ENCODE peak calls at places on chromosome 9, in ten cellular contexts. One of them, this sample, is unnamed.

GRCh38 chr9:93967020-93967803 is 12.1 kb upstream of the BARX1 start:
- DNase-seq in cortex of kidney: no peak
- DNase-seq in cardiac muscle cell: no peak
- DNase-seq in T-helper 1 cell: no peak
- DNase-seq in HT1080: no peak
- DNase-seq in COR-L47: no peak
- DNase-seq in anterior cingulate cortex: no peak
- DNase-seq in neural progenitor cell: no peak
- DNase-seq in HTR-8/SVneo: no peak
- DNase-seq in sciatic nerve: no peak
- DNase-seq in this sample: no peak

GRCh38 chr9:94817291-94818195 is 91.0 kb downstream of the AOPEP start:
- DNase-seq in cortex of kidney: no peak
- DNase-seq in cardiac muscle cell: no peak
- DNase-seq in T-helper 1 cell: no peak
- DNase-seq in HT1080: no peak
- DNase-seq in COR-L47: no peak
- DNase-seq in anterior cingulate cortex: no peak
- DNase-seq in neural progenitor cell: no peak
- DNase-seq in HTR-8/SVneo: no peak
- DNase-seq in sciatic nerve: no peak
- DNase-seq in this sample: no peak

GRCh38 chr9:84373975-84374374 is 33.4 kb upstream of the SLC28A3 start:
- DNase-seq in cortex of kidney: no peak
- DNase-seq in cardiac muscle cell: no peak
- DNase-seq in T-helper 1 cell: no peak
- DNase-seq in HT1080: no peak
- DNase-seq in COR-L47: no peak
- DNase-seq in anterior cingulate cortex: no peak
- DNase-seq in neural progenitor cell: no peak
- DNase-seq in HTR-8/SVneo: no peak
- DNase-seq in sciatic nerve: no peak
- DNase-seq in this sample: no peak

GRCh38 chr9:38138276-38138675 is 69.2 kb upstream of the SHB start:
- DNase-seq in cortex of kidney: no peak
- DNase-seq in cardiac muscle cell: no peak
- DNase-seq in T-helper 1 cell: no peak
- DNase-seq in HT1080: no peak
- DNase-seq in COR-L47: no peak
- DNase-seq in anterior cingulate cortex: no peak
- DNase-seq in neural progenitor cell: no peak
- DNase-seq in HTR-8/SVneo: no peak
- DNase-seq in sciatic nerve: no peak
- DNase-seq in this sample: no peak

GRCh38 chr9:38144421-38144820 is 75.4 kb upstream of the SHB start:
- DNase-seq in cortex of kidney: no peak
- DNase-seq in cardiac muscle cell: no peak
- DNase-seq in T-helper 1 cell: no peak
- DNase-seq in HT1080: peak; percentile 66
- DNase-seq in COR-L47: no peak
- DNase-seq in anterior cingulate cortex: no peak
- DNase-seq in neural progenitor cell: no peak
- DNase-seq in HTR-8/SVneo: peak; percentile 21
- DNase-seq in sciatic nerve: peak; percentile 5
- DNase-seq in this sample: no peak

GRCh38 chr9:136857166-136857565 is 5.0 kb downstream of the MAMDC4 start:
- DNase-seq in cortex of kidney: no peak
- DNase-seq in cardiac muscle cell: no peak
- DNase-seq in T-helper 1 cell: no peak
- DNase-seq in HT1080: no peak
- DNase-seq in COR-L47: no peak
- DNase-seq in anterior cingulate cortex: no peak
- DNase-seq in neural progenitor cell: no peak
- DNase-seq in HTR-8/SVneo: no peak
- DNase-seq in sciatic nerve: peak; percentile 55
- DNase-seq in this sample: no peak

GRCh38 chr9:89993678-89994630 is 389.1 kb downstream of the GADD45G start:
- DNase-seq in cortex of kidney: no peak
- DNase-seq in cardiac muscle cell: peak; percentile 25
- DNase-seq in T-helper 1 cell: no peak
- DNase-seq in HT1080: no peak
- DNase-seq in COR-L47: no peak
- DNase-seq in anterior cingulate cortex: no peak
- DNase-seq in neural progenitor cell: no peak
- DNase-seq in HTR-8/SVneo: no peak
- DNase-seq in sciatic nerve: peak; percentile 69
- DNase-seq in this sample: no peak

GRCh38 chr9:21574261-21574660 is 92.1 kb upstream of the IFNE start:
- DNase-seq in cortex of kidney: no peak
- DNase-seq in cardiac muscle cell: no peak
- DNase-seq in T-helper 1 cell: no peak
- DNase-seq in HT1080: no peak
- DNase-seq in COR-L47: no peak
- DNase-seq in anterior cingulate cortex: no peak
- DNase-seq in neural progenitor cell: no peak
- DNase-seq in HTR-8/SVneo: no peak
- DNase-seq in sciatic nerve: no peak
- DNase-seq in this sample: no peak

GRCh38 chr9:13033959-13034695 is 245.4 kb downstream of the MPDZ start:
- DNase-seq in cortex of kidney: no peak
- DNase-seq in cardiac muscle cell: peak; percentile 80
- DNase-seq in T-helper 1 cell: no peak
- DNase-seq in HT1080: peak; percentile 73
- DNase-seq in COR-L47: peak; percentile 78
- DNase-seq in anterior cingulate cortex: peak; percentile 21
- DNase-seq in neural progenitor cell: peak; percentile 83
- DNase-seq in HTR-8/SVneo: peak; percentile 38
- DNase-seq in sciatic nerve: peak; percentile 77
- DNase-seq in this sample: no peak

GRCh38 chr9:93642961-93643360 is 66.6 kb downstream of the PHF2 start:
- DNase-seq in cortex of kidney: no peak
- DNase-seq in cardiac muscle cell: no peak
- DNase-seq in T-helper 1 cell: no peak
- DNase-seq in HT1080: peak; percentile 25
- DNase-seq in COR-L47: no peak
- DNase-seq in anterior cingulate cortex: no peak
- DNase-seq in neural progenitor cell: no peak
- DNase-seq in HTR-8/SVneo: peak; percentile 28
- DNase-seq in sciatic nerve: no peak
- DNase-seq in this sample: no peak

GRCh38 chr9:112065781-112066606 is 109.1 kb downstream of the SUSD1 start:
- DNase-seq in cortex of kidney: no peak
- DNase-seq in cardiac muscle cell: peak; percentile 11
- DNase-seq in T-helper 1 cell: no peak
- DNase-seq in HT1080: no peak
- DNase-seq in COR-L47: no peak
- DNase-seq in anterior cingulate cortex: no peak
- DNase-seq in neural progenitor cell: no peak
- DNase-seq in HTR-8/SVneo: no peak
- DNase-seq in sciatic nerve: no peak
- DNase-seq in this sample: no peak

GRCh38 chr9:24986331-24986730 is 440.6 kb upstream of the IZUMO3 start:
- DNase-seq in cortex of kidney: no peak
- DNase-seq in cardiac muscle cell: peak; percentile 51
- DNase-seq in T-helper 1 cell: no peak
- DNase-seq in HT1080: no peak
- DNase-seq in COR-L47: no peak
- DNase-seq in anterior cingulate cortex: no peak
- DNase-seq in neural progenitor cell: peak; percentile 15
- DNase-seq in HTR-8/SVneo: no peak
- DNase-seq in sciatic nerve: no peak
- DNase-seq in this sample: no peak

GRCh38 chr9:78828521-78828920 is 531.6 kb downstream of the PSAT1 start:
- DNase-seq in cortex of kidney: no peak
- DNase-seq in cardiac muscle cell: no peak
- DNase-seq in T-helper 1 cell: no peak
- DNase-seq in HT1080: no peak
- DNase-seq in COR-L47: no peak
- DNase-seq in anterior cingulate cortex: no peak
- DNase-seq in neural progenitor cell: no peak
- DNase-seq in HTR-8/SVneo: no peak
- DNase-seq in sciatic nerve: no peak
- DNase-seq in this sample: no peak

GRCh38 chr9:27519466-27520465 is 4.3 kb upstream of the IFNK start:
- DNase-seq in cortex of kidney: no peak
- DNase-seq in cardiac muscle cell: no peak
- DNase-seq in T-helper 1 cell: no peak
- DNase-seq in HT1080: peak; percentile 42
- DNase-seq in COR-L47: no peak
- DNase-seq in anterior cingulate cortex: no peak
- DNase-seq in neural progenitor cell: no peak
- DNase-seq in HTR-8/SVneo: no peak
- DNase-seq in sciatic nerve: no peak
- DNase-seq in this sample: no peak

GRCh38 chr9:34675048-34675714 is 12.7 kb upstream of the CCL27 start:
- DNase-seq in cortex of kidney: no peak
- DNase-seq in cardiac muscle cell: peak; percentile 92
- DNase-seq in T-helper 1 cell: peak; percentile 28
- DNase-seq in HT1080: peak; percentile 61
- DNase-seq in COR-L47: peak; percentile 56
- DNase-seq in anterior cingulate cortex: no peak
- DNase-seq in neural progenitor cell: peak; percentile 91
- DNase-seq in HTR-8/SVneo: peak; percentile 28
- DNase-seq in sciatic nerve: peak; percentile 80
- DNase-seq in this sample: no peak

GRCh38 chr9:97985058-97985861 is 2.1 kb downstream of the ANP32B start:
- DNase-seq in cortex of kidney: no peak
- DNase-seq in cardiac muscle cell: peak; percentile 15
- DNase-seq in T-helper 1 cell: peak; percentile 40
- DNase-seq in HT1080: peak; percentile 38
- DNase-seq in COR-L47: peak; percentile 53
- DNase-seq in anterior cingulate cortex: no peak
- DNase-seq in neural progenitor cell: peak; percentile 36
- DNase-seq in HTR-8/SVneo: peak; percentile 20
- DNase-seq in sciatic nerve: peak; percentile 64
- DNase-seq in this sample: peak; percentile 31